ENCODE peak calls at places on chromosomes 3 and 15, in six cellular contexts. P, Q, T, B, X and H are unnamed samples.

GRCh38 chr3:143811602-143812001 is 36.7 kb downstream of the SLC9A9 start:
- DNase-seq in P (no peak), Q (no peak), T (no peak), B (peak; percentile 49), X (no peak), H (no peak)

GRCh38 chr15:81765816-81766215 is 280.0 kb downstream of the MEX3B start:
- DNase-seq in P (no peak), Q (no peak), T (no peak), B (no peak), X (no peak), H (no peak)

GRCh38 chr3:42052132-42052866 is 38.9 kb upstream of the TRAK1 start:
- DNase-seq in P (peak; percentile 88), Q (no peak), T (peak; percentile 67), B (no peak), X (no peak), H (no peak)

GRCh38 chr3:46825450-46825849 is 37.8 kb downstream of the MYL3 start:
- DNase-seq in P (no peak), Q (no peak), T (no peak), B (no peak), X (no peak), H (no peak)

GRCh38 chr3:195221015-195221853 is 49.7 kb downstream of the XXYLT1 start:
- DNase-seq in P (peak; percentile 40), Q (no peak), T (no peak), B (no peak), X (no peak), H (no peak)

GRCh38 chr15:83565553-83566159 is 88.3 kb upstream of the ADAMTSL3 start:
- DNase-seq in P (peak; percentile 16), Q (no peak), T (no peak), B (no peak), X (peak; percentile 16), H (no peak)

GRCh38 chr15:79834496-79834895 is 62.3 kb downstream of the MTHFS start:
- DNase-seq in P (no peak), Q (no peak), T (no peak), B (no peak), X (no peak), H (no peak)

GRCh38 chr3:78737988-78738387 is 1029.8 kb downstream of the ROBO1 start:
- DNase-seq in P (peak; percentile 22), Q (no peak), T (no peak), B (no peak), X (no peak), H (no peak)

GRCh38 chr3:54859204-54859603 is 68.7 kb downstream of the LRTM1 start:
- DNase-seq in P (peak; percentile 83), Q (no peak), T (peak; percentile 57), B (no peak), X (no peak), H (no peak)

GRCh38 chr15:76576526-76577279 is 240.1 kb downstream of the ISL2 start:
- DNase-seq in P (peak; percentile 78), Q (no peak), T (no peak), B (peak; percentile 71), X (no peak), H (no peak)

GRCh38 chr15:71447328-71448250 is 332.3 kb downstream of the THSD4 start:
- DNase-seq in P (peak; percentile 71), Q (no peak), T (peak; percentile 64), B (no peak), X (no peak), H (no peak)

GRCh38 chr3:38085943-38086324 is 46.9 kb downstream of the DLEC1 start:
- DNase-seq in P (no peak), Q (no peak), T (no peak), B (no peak), X (no peak), H (no peak)

GRCh38 chr15:34359416-34359815 is 7.6 kb downstream of the LPCAT4 start:
- DNase-seq in P (no peak), Q (no peak), T (no peak), B (no peak), X (no peak), H (no peak)